ENCODE peak calls at places on chromosomes 1 and 21, in ten cellular contexts. N is ovary, M is suprapubic skin, O is A549, B is esophagus muscularis mucosa, W is K562, L is tibial nerve, X is stomach, F is transverse colon, D is GM12878. H is an unnamed sample.

GRCh38 chr21:31730687-31731111 is 1.2 kb downstream of the SCAF4 start:
- DNase-seq in N (no peak), M (no peak), O (peak), B (no peak), W (no peak), L (peak), X (no peak), F (no peak), D (no peak), H (no peak)

GRCh38 chr1:89822999-89823628 is 2.3 kb downstream of the LRRC8D start:
- DNase-seq in N (no peak), M (no peak), O (no peak), B (no peak), W (no peak), L (no peak), X (no peak), F (no peak), D (no peak), H (no peak)

GRCh38 chr1:100443739-100444571 is 91.6 kb downstream of the CDC14A start:
- DNase-seq in N (no peak), M (no peak), O (no peak), B (no peak), W (no peak), L (no peak), X (no peak), F (no peak), D (peak), H (peak)

GRCh38 chr1:209622841-209623829 is 29.1 kb downstream of the LAMB3 start:
- DNase-seq in N (no peak), M (no peak), O (no peak), B (no peak), W (no peak), L (no peak), X (no peak), F (no peak), D (no peak), H (no peak)

GRCh38 chr1:30302808-30303310 is 420.5 kb downstream of the MATN1 start:
- DNase-seq in N (no peak), M (no peak), O (no peak), B (peak), W (no peak), L (no peak), X (no peak), F (no peak), D (no peak), H (no peak)

GRCh38 chr1:3732747-3733602 is 19.3 kb upstream of the CCDC27 start:
- DNase-seq in N (no peak), M (no peak), O (no peak), B (no peak), W (no peak), L (no peak), X (no peak), F (no peak), D (no peak), H (no peak)

GRCh38 chr1:98940680-98941079 is 64.0 kb downstream of the PLPPR5 start:
- DNase-seq in N (no peak), M (no peak), O (no peak), B (no peak), W (no peak), L (no peak), X (no peak), F (no peak), D (no peak), H (no peak)

GRCh38 chr1:27418326-27418761 is 25.9 kb downstream of the GPR3 start:
- DNase-seq in N (peak), M (no peak), O (peak), B (no peak), W (no peak), L (peak), X (peak), F (peak), D (no peak), H (peak)

GRCh38 chr1:101588677-101589076 is 351.9 kb downstream of the S1PR1 start:
- DNase-seq in N (no peak), M (no peak), O (no peak), B (no peak), W (no peak), L (no peak), X (no peak), F (no peak), D (no peak), H (no peak)

GRCh38 chr1:172745014-172745413 is 86.1 kb downstream of the FASLG start:
- DNase-seq in N (no peak), M (no peak), O (peak), B (no peak), W (peak), L (peak), X (no peak), F (peak), D (peak), H (no peak)

DNA sequence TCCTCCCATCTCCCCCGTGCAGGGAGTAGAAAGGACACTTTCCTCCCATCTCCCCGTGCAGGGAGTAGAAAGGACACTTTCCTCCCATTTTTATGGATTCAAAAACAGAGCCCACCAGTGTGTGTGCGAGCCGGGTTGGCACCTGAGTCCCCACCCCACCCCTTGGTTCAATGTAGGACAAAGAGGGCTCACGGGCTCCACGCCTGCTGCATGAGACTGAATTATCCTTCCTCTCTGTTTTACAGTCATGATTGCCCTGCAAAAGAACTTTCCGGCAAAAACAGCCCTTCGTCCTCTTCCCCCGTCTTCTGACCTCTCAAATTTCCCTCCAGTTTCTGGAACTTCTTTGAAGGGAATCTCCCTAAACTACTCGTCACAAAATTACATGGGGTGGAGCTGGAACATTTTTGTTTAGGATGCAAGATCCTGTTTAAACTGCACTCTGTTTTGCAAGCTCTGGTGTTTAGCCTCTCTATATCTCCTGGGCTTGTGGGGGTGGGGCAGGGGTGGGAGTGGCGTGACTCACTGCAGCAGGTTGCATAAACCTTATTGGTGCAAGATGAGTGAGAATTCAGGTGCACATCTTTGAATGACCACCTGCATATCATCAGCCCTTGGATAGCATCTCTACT is 99.8 kb downstream of the PSMG1 start:
- DNase-seq in N (peak), M (no peak), O (no peak), B (no peak), W (no peak), L (peak), X (peak), F (peak), D (no peak), H (no peak)
- TF ChIP-seq POLR2A in N (no peak), M (no peak), O (no peak), B (no peak), W (no peak), L (no peak), X (no peak), F (no peak), D (no peak), H (no peak)

GRCh38 chr1:159941867-159942560 is 3.4 kb downstream of the IGSF9 start:
- DNase-seq in N (no peak), M (no peak), O (no peak), B (no peak), W (no peak), L (no peak), X (no peak), F (no peak), D (no peak), H (peak)

GRCh38 chr1:159939603-159940002 is 5.8 kb downstream of the IGSF9 start:
- DNase-seq in N (no peak), M (no peak), O (no peak), B (no peak), W (no peak), L (no peak), X (no peak), F (no peak), D (no peak), H (no peak)

GRCh38 chr1:159940006-159940620 is 5.3 kb downstream of the IGSF9 start:
- DNase-seq in N (no peak), M (no peak), O (no peak), B (no peak), W (no peak), L (no peak), X (no peak), F (no peak), D (no peak), H (no peak)

GRCh38 chr1:159942700-159943640 is 2.4 kb downstream of the IGSF9 start:
- DNase-seq in N (no peak), M (no peak), O (no peak), B (no peak), W (no peak), L (no peak), X (peak), F (no peak), D (no peak), H (peak)

DNA sequence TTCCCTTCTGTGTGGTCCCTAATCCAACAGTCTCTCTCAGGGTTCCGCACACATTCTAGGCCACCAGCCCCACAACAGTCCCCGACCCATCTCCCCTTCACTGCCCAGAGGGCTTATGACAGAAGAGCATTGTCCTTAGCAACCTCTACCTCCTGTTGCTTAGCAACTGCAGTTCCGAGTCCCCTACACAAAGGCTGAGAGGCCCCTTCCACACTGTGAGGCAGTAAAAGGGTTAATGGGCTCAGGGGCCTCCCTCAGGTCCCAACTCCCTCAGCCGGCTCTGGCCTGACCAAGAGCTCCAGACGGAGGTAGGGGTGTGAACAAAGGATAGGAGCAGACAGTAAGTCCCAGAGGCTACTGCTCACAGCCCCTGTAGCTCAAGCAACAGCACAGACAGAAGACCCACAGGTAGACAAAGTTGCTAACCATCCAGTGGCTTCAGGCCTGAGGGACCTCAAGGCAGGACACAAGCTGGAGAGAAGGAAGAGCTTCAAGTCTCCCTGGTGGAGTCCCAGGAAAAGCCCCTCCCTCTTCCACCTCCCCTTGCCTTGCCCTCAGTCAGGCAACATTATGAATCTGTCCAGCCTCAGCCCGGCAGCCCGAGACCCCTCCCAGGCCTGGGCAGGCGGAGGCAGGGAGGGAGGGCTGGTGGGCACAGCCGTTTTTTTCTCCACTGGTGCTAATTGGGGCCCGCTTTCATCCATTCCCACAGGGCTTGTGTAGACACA is 4.1 kb downstream of the IGSF9 start:
- DNase-seq in N (no peak), M (no peak), O (no peak), B (no peak), W (no peak), L (no peak), X (no peak), F (no peak), D (no peak), H (no peak)
- TF ChIP-seq EP300 in N (no peak), M (no peak), O (no peak), B (no peak), W (no peak), L (no peak), X (no peak), F (no peak), D (no peak), H (no peak)

DNA sequence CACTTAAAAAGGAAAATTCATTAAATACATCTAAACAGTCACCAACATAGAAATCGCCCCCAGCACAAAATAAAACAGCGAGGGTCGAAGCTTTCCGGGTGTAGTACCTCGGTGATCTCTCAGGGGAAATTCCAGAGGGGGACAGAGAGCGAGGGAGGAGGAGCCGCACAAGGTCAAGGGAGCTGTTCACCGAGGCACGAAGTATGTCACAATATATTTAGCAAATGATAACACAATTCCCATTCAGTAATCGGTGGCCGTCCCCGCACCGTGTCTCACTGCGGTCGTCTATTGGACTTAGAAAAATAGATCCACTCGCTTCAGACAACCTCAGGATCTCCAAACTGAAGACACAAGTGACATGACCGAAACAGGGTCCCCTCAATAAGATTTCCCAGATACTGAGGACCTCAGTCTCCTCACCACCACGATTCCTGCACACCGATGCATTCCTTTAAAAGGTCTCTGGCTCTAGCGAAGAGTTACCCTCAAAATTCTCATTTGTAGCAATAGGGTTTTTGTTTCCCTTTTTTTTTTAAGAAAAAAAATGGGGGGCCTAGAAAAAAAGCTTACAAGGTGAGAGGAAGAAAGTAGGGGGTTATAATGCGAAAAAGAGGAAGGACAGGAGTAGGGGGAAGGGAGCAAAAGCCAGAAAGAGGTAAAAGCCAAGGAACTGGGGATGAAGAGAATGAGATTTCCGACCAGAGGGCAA is 1.1 kb downstream of the LPGAT1 start:
- DNase-seq in N (no peak), M (no peak), O (peak), B (no peak), W (peak), L (no peak), X (no peak), F (peak), D (no peak), H (peak)
- TF ChIP-seq CTCF in N (no peak), M (no peak), O (no peak), B (no peak), W (peak), L (no peak), X (no peak), F (no peak), D (no peak), H (no peak)

GRCh38 chr1:33430751-33431593 is at the start of gene PHC2:
- DNase-seq in N (peak), M (peak), O (peak), B (peak), W (peak), L (peak), X (peak), F (peak), D (peak), H (peak)
- TF ChIP-seq POLR2A in N (peak), M (no peak), O (no peak), B (no peak), W (no peak), L (peak), X (no peak), F (no peak), D (no peak), H (no peak)

GRCh38 chr1:41122148-41122547 is 100.6 kb upstream of the SLFNL1 start:
- DNase-seq in N (no peak), M (no peak), O (no peak), B (no peak), W (no peak), L (no peak), X (no peak), F (no peak), D (no peak), H (no peak)

GRCh38 chr1:41118645-41119044 is 97.1 kb upstream of the SLFNL1 start:
- DNase-seq in N (no peak), M (no peak), O (no peak), B (no peak), W (no peak), L (no peak), X (no peak), F (no peak), D (no peak), H (no peak)

GRCh38 chr1:41122851-41123518 is 101.5 kb upstream of the SLFNL1 start:
- DNase-seq in N (no peak), M (no peak), O (peak), B (no peak), W (peak), L (peak), X (peak), F (peak), D (no peak), H (no peak)
- TF ChIP-seq EP300 in N (no peak), M (no peak), O (no peak), B (no peak), W (no peak), L (no peak), X (no peak), F (no peak), D (no peak), H (no peak)

GRCh38 chr1:170730443-170730842 is 66.5 kb downstream of the PRRX1 start:
- DNase-seq in N (no peak), M (no peak), O (no peak), B (no peak), W (no peak), L (no peak), X (no peak), F (no peak), D (no peak), H (no peak)
- TF ChIP-seq CTCF in N (no peak), M (no peak), O (no peak), B (no peak), W (no peak), L (no peak), X (no peak), F (no peak), D (no peak), H (no peak)